ENCODE peak calls at places on chromosomes 2 and 18, in four cellular contexts. I is cardiac fibroblast, S is right lobe of liver, W is choroid plexus epithelial cell. V is an unnamed sample.

GRCh38 chr2:7900593-7900992 is 781.3 kb upstream of the ID2 start:
- DNase-seq in I (no peak), S (no peak), W (no peak), V (no peak)

GRCh38 chr2:50953021-50953420 is 78.9 kb downstream of the NRXN1 start:
- DNase-seq in S (no peak), I (peak), W (peak), V (no peak)

GRCh38 chr2:239970004-239970623 is 55.0 kb downstream of the NDUFA10 start:
- DNase-seq in W (peak), S (no peak), I (no peak), V (no peak)

GRCh38 chr2:180279581-180279980 is 272.5 kb upstream of the CWC22 start:
- DNase-seq in S (no peak), W (no peak), I (no peak), V (no peak)

GRCh38 chr2:3741372-3741771 is 38.0 kb downstream of the DCDC2C start:
- DNase-seq in I (no peak), S (no peak), W (no peak), V (no peak)

GRCh38 chr2:23614701-23615100 is 229.7 kb downstream of the KLHL29 start:
- DNase-seq in W (no peak), S (no peak), I (no peak), V (no peak)

GRCh38 chr2:85999131-85999831 is 106.4 kb downstream of the POLR1A start:
- DNase-seq in S (no peak), W (peak), I (peak), V (no peak)

GRCh38 chr2:63765117-63765516 is 76.6 kb upstream of the UGP2 start:
- DNase-seq in W (no peak), S (no peak), I (no peak), V (no peak)

GRCh38 chr18:3799515-3799914 is 349.5 kb downstream of the TGIF1 start:
- DNase-seq in S (no peak), W (peak), I (no peak), V (no peak)

GRCh38 chr18:35049111-35050003 is 8.1 kb downstream of the MAPRE2 start:
- DNase-seq in I (peak), W (no peak), S (no peak), V (no peak)

GRCh38 chr18:29218101-29218500 is 1041.2 kb upstream of the CDH2 start:
- DNase-seq in I (peak), W (no peak), S (no peak), V (peak)

GRCh38 chr2:7007846-7008741 is 90.9 kb downstream of the RNF144A start:
- DNase-seq in I (peak), S (peak), W (peak), V (no peak)

GRCh38 chr2:24739355-24740025 is 53.7 kb downstream of the PTRHD1 start:
- DNase-seq in W (peak), S (no peak), I (peak), V (no peak)

GRCh38 chr2:153667475-153667874 is 188.9 kb upstream of the RPRM start:
- DNase-seq in S (no peak), I (no peak), W (no peak), V (no peak)

GRCh38 chr2:45980161-45980852 is 316.9 kb upstream of the EPAS1 start:
- DNase-seq in W (no peak), S (no peak), I (no peak), V (no peak)

GRCh38 chr2:156005999-156006712 is 326.4 kb downstream of the NR4A2 start:
- DNase-seq in S (no peak), I (no peak), W (no peak), V (no peak)
- TF ChIP-seq CTCF in S (no peak), I (no peak), W (no peak), V (no peak)

DNA sequence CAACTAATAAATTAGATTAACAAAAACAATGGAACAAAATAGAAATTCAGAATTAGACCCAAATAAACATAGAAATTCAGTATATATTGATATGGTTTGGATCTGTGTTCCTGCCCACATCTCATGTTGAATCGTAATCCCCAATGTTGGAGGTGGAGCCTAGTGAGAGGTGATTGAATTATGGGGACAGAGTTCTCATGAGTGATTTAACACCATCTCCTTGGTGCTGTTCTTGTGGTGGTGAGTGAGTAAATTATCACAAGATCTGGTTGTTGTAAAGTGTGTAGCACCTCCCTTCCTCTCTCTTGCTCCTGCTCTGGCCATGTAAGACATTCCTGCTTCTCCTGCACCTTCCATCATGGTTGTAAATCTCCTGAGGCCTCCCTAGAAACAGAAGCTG is 16.6 kb upstream of the B4GALT6 start:
- DNase-seq in W (no peak), S (no peak), I (no peak), V (no peak)
- TF ChIP-seq CTCF in W (no peak), S (no peak), I (no peak), V (no peak)

GRCh38 chr18:36215577-36215976 is 28.3 kb downstream of the MOCOS start:
- DNase-seq in S (peak), W (no peak), I (no peak), V (no peak)

GRCh38 chr18:36211612-36212065 is 24.3 kb downstream of the MOCOS start:
- DNase-seq in I (peak), W (no peak), S (peak), V (peak)

GRCh38 chr18:36212978-36213303 is 25.6 kb downstream of the MOCOS start:
- DNase-seq in W (no peak), S (no peak), I (no peak), V (no peak)

GRCh38 chr18:36214811-36215210 is 27.5 kb downstream of the MOCOS start:
- DNase-seq in I (no peak), W (no peak), S (peak), V (no peak)

DNA sequence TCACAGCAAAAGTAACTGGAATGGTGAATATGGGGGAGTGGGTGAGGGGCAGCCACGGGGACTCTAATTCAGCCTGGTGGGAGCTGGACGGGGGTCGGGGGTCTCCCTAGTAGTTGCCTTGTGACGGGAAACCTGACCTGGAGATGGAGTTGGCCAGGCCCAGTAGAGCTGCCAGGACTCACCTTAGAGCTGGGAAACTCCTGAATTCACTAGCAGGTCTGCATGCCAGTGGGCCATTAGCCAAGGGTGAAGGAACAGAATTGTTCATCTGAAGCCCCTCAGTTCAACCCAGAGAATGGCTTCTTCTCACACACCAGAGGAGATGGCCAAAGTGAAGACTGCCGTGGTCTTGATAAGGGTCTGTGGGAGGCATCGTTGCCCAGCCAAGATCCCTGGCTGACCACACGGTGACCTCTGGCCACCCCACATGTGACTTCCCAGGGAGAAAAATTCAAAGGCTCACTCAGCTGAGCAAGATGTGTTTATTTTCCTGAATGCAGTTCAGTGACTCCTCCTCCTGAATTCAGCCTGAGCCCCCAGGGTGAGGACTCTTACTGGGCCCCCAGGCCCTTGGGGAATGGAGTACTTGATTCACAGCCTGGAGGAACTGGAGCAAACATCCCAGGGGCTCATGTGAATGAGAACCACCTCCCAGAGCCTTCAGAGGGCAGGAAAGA is 25.1 kb downstream of the MOCOS start:
- DNase-seq in I (peak), W (peak), S (peak), V (no peak)
- TF ChIP-seq CTCF in I (no peak), W (peak), S (no peak), V (no peak)

DNA sequence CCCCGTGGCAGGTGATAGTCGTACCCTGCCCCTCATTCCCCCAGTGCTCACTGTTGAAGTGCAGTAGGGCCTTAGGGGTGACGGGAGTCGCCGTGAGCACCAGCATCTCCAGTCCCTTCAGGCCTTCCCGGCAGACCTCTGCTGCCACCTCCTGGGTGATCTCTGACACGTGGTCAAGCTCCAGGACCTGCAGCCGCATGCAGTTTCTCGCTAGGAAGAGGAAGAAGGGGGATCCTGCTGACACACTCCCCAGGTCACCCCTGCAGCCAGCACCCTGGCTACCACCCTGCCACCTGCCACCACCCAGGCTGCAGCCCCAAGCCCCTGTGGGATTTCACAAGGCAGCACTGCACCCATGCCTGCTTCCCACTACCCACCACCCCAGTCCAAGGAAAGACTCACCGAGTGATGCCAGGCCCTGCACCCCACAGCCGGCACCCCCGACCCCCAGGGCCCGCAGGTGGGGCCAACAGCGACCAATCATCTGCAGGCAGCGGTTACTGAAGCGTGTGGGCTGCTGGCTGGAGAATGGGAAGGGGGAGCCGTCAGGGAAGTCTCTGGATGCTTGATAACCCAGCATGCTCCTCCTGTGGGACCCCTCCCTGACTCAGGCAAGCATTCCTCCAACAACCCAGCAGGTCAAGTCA is 23.8 kb downstream of the FBXO41 start:
- DNase-seq in I (peak), S (no peak), W (peak), V (peak)
- TF ChIP-seq CTCF in I (peak), S (peak), W (peak), V (peak)

GRCh38 chr2:79131687-79132086 is 11.4 kb downstream of the REG1A start:
- DNase-seq in W (no peak), S (no peak), I (no peak), V (no peak)
- TF ChIP-seq CTCF in W (no peak), S (no peak), I (no peak), V (no peak)